ENCODE peak calls at places on chromosomes 11 and 22, in seven cellular contexts. B is T-helper 1 cell; X is RPMI8226; Z is activated CD8-positive, alpha-beta memory T cell treated with anti-CD3 and anti-CD28 coated beads, Interleukin-2, amount 50 U/mL, for 48 hours; V is naive thymus-derived CD8-positive, alpha-beta T cell; K is activated gamma-delta T cell; G is AG04449. R is an unnamed sample.

GRCh38 chr22:40611606-40612005 is 24.9 kb downstream of the MRTFA start:
- DNase-seq in B (no peak), X (no peak), Z (no peak), V (no peak), K (no peak), G (no peak), R (no peak)

GRCh38 chr22:37904572-37905533 is 1.2 kb upstream of the MICALL1 start:
- DNase-seq in B (no peak), X (no peak), Z (no peak), V (no peak), K (no peak), G (peak; percentile 90), R (peak; percentile 57)

GRCh38 chr22:43964314-43964857 is 9.1 kb downstream of the SAMM50 start:
- DNase-seq in B (no peak), X (no peak), Z (no peak), V (no peak), K (no peak), G (no peak), R (no peak)

GRCh38 chr11:12556155-12556554 is 118.1 kb upstream of the TEAD1 start:
- DNase-seq in B (no peak), X (no peak), Z (no peak), V (no peak), K (no peak), G (no peak), R (no peak)

GRCh38 chr11:126407101-126407521 is 51.6 kb downstream of the ST3GAL4 start:
- DNase-seq in B (no peak), X (no peak), Z (no peak), V (no peak), K (no peak), G (no peak), R (no peak)

GRCh38 chr11:86639172-86639571 is 33.2 kb downstream of the ME3 start:
- DNase-seq in B (no peak), X (no peak), Z (no peak), V (no peak), K (no peak), G (no peak), R (no peak)

GRCh38 chr11:46345881-46346484 is 1.3 kb upstream of the DGKZ start:
- DNase-seq in B (no peak), X (no peak), Z (no peak), V (no peak), K (no peak), G (no peak), R (no peak)

GRCh38 chr11:118398797-118399564 is 2.4 kb upstream of the ATP5MG start:
- DNase-seq in B (peak; percentile 55), X (no peak), Z (no peak), V (peak; percentile 86), K (no peak), G (no peak), R (no peak)

GRCh38 chr22:39219071-39220050 is 25.4 kb downstream of the PDGFB start:
- DNase-seq in B (no peak), X (no peak), Z (peak; percentile 20), V (no peak), K (no peak), G (no peak), R (no peak)

GRCh38 chr11:114169321-114169749 is 109.8 kb downstream of the ZBTB16 start:
- DNase-seq in B (no peak), X (no peak), Z (no peak), V (no peak), K (no peak), G (no peak), R (no peak)

GRCh38 chr22:37308385-37309200 is 26.3 kb downstream of the CYTH4 start:
- DNase-seq in B (no peak), X (no peak), Z (no peak), V (no peak), K (no peak), G (no peak), R (no peak)

GRCh38 chr22:44994399-44995281 is 15.2 kb downstream of the PHF21B start:
- DNase-seq in B (no peak), X (no peak), Z (no peak), V (no peak), K (no peak), G (no peak), R (no peak)

GRCh38 chr11:2301631-2302272 is at the start of the genes C11orf21 and TSPAN32:
- DNase-seq in B (peak; percentile 44), X (peak; percentile 64), Z (no peak), V (peak; percentile 69), K (peak; percentile 50), G (no peak), R (no peak)

GRCh38 chr11:907668-908067 is 2.9 kb downstream of the CHID1 start:
- DNase-seq in B (no peak), X (peak; percentile 88), Z (no peak), V (no peak), K (no peak), G (no peak), R (no peak)

GRCh38 chr11:28318861-28319260 is 210.7 kb downstream of the METTL15 start:
- DNase-seq in B (no peak), X (no peak), Z (no peak), V (no peak), K (no peak), G (no peak), R (no peak)

GRCh38 chr22:48827904-48828555 is 999.6 kb downstream of the BRD1 start:
- DNase-seq in B (no peak), X (no peak), Z (peak; percentile 29), V (no peak), K (no peak), G (no peak), R (no peak)

GRCh38 chr11:10305262-10305963 is 540 bp downstream of the ADM start:
- DNase-seq in B (no peak), X (peak; percentile 47), Z (peak; percentile 66), V (peak; percentile 34), K (peak; percentile 19), G (no peak), R (no peak)

GRCh38 chr22:49272546-49273125 is 555.0 kb downstream of the BRD1 start:
- DNase-seq in B (no peak), X (no peak), Z (no peak), V (no peak), K (no peak), G (no peak), R (no peak)

GRCh38 chr11:77865805-77866204 is 44.9 kb downstream of the AAMDC start:
- DNase-seq in B (no peak), X (no peak), Z (no peak), V (no peak), K (no peak), G (no peak), R (no peak)

GRCh38 chr11:2806351-2807058 is 79.1 kb downstream of the CDKN1C start:
- DNase-seq in B (peak; percentile 8), X (no peak), Z (peak; percentile 39), V (no peak), K (no peak), G (no peak), R (no peak)

GRCh38 chr11:103800406-103801114 is 235.9 kb upstream of the DDI1 start:
- DNase-seq in B (no peak), X (no peak), Z (no peak), V (no peak), K (no peak), G (no peak), R (no peak)

GRCh38 chr11:123683616-123684170 is 29.3 kb upstream of the SCN3B start:
- DNase-seq in B (no peak), X (no peak), Z (no peak), V (no peak), K (no peak), G (no peak), R (no peak)

GRCh38 chr11:47178305-47178704 is 1.6 kb upstream of the ARFGAP2 start:
- DNase-seq in B (no peak), X (no peak), Z (no peak), V (no peak), K (no peak), G (no peak), R (no peak)

GRCh38 chr11:110971110-110971509 is 258.9 kb upstream of the ARHGAP20 start:
- DNase-seq in B (no peak), X (no peak), Z (no peak), V (no peak), K (no peak), G (no peak), R (no peak)

GRCh38 chr11:105245781-105246315 is 106.3 kb upstream of the CARD18 start:
- DNase-seq in B (no peak), X (no peak), Z (no peak), V (no peak), K (no peak), G (no peak), R (no peak)

GRCh38 chr11:130166457-130166784 is 6.8 kb downstream of the ST14 start:
- DNase-seq in B (no peak), X (peak; percentile 20), Z (no peak), V (no peak), K (no peak), G (peak; percentile 79), R (no peak)

GRCh38 chr11:47234669-47235075 is 13.9 kb downstream of the ACP2 start:
- DNase-seq in B (peak; percentile 82), X (no peak), Z (no peak), V (peak; percentile 83), K (no peak), G (no peak), R (no peak)

GRCh38 chr11:102325088-102325487 is 7.8 kb downstream of the BIRC3 start:
- DNase-seq in B (no peak), X (no peak), Z (no peak), V (no peak), K (no peak), G (no peak), R (no peak)

GRCh38 chr11:46315033-46315738 is 32.1 kb upstream of the DGKZ start:
- DNase-seq in B (peak; percentile 58), X (peak; percentile 64), Z (peak; percentile 92), V (peak; percentile 69), K (no peak), G (no peak), R (no peak)

GRCh38 chr22:36277482-36278291 is 24.8 kb downstream of the APOL1 start:
- DNase-seq in B (peak; percentile 42), X (peak; percentile 76), Z (peak; percentile 83), V (peak; percentile 62), K (no peak), G (no peak), R (peak; percentile 52)

GRCh38 chr11:106656646-106657045 is 361.6 kb downstream of the GUCY1A2 start:
- DNase-seq in B (no peak), X (no peak), Z (no peak), V (no peak), K (no peak), G (no peak), R (no peak)

GRCh38 chr22:44329179-44329796 is 16.5 kb upstream of the SHISAL1 start:
- DNase-seq in B (no peak), X (peak; percentile 98), Z (peak; percentile 62), V (no peak), K (no peak), G (no peak), R (no peak)

GRCh38 chr22:27507935-27508504 is 293.5 kb downstream of the MN1 start:
- DNase-seq in B (no peak), X (no peak), Z (no peak), V (no peak), K (no peak), G (no peak), R (no peak)

GRCh38 chr11:65879622-65880021 is at the start of gene CTSW:
- DNase-seq in B (no peak), X (no peak), Z (peak; percentile 72), V (peak; percentile 22), K (peak; percentile 45), G (no peak), R (no peak)